ENCODE peak calls at places on chromosomes 2 and 18, in four cellular contexts. K is iris pigment epithelial cell, J is cardiac muscle cell, Z is lung. T is an unnamed sample.

GRCh38 chr18:44700652-44701051 is 20.0 kb downstream of the SETBP1 start:
- DNase-seq in Z (no peak), J (peak; percentile 44), K (peak; percentile 17), T (no peak)

GRCh38 chr18:79873449-79874110 is 75.8 kb downstream of the KCNG2 start:
- DNase-seq in Z (no peak), K (no peak), J (peak; percentile 13), T (no peak)

GRCh38 chr2:205848601-205849000 is 166.3 kb downstream of the NRP2 start:
- DNase-seq in J (no peak), K (peak; percentile 42), Z (no peak), T (no peak)

GRCh38 chr2:1427086-1427485 is 13.8 kb downstream of the TPO start:
- DNase-seq in J (no peak), Z (no peak), K (no peak), T (no peak)

GRCh38 chr18:53944721-53945120 is 279.7 kb downstream of the MBD2 start:
- DNase-seq in K (peak; percentile 3), J (no peak), Z (no peak), T (no peak)

GRCh38 chr18:10928971-10929373 is 220.4 kb downstream of the PIEZO2 start:
- DNase-seq in J (no peak), K (peak; percentile 86), Z (no peak), T (no peak)

GRCh38 chr2:169815849-169816248 is 8.9 kb downstream of the METTL5 start:
- DNase-seq in Z (no peak), K (peak; percentile 89), J (no peak), T (no peak)

GRCh38 chr18:9546468-9546867 is 67.9 kb downstream of the PPP4R1 start:
- DNase-seq in J (no peak), Z (no peak), K (no peak), T (no peak)

GRCh38 chr2:24489942-24490673 is 946 bp upstream of the NCOA1 start:
- DNase-seq in K (peak; percentile 39), Z (peak; percentile 33), J (peak; percentile 21), T (no peak)

GRCh38 chr2:134845028-134845427 is 6.6 kb downstream of the ACMSD start:
- DNase-seq in K (no peak), Z (no peak), J (no peak), T (no peak)

GRCh38 chr18:79583984-79584401 is 95.6 kb upstream of the CTDP1 start:
- DNase-seq in Z (no peak), K (no peak), J (no peak), T (no peak)

GRCh38 chr2:140949932-140950331 is 1180.9 kb downstream of the LRP1B start:
- DNase-seq in K (no peak), J (no peak), Z (no peak), T (no peak)

GRCh38 chr2:62704654-62705006 is 883 bp upstream of the EHBP1 start:
- DNase-seq in J (no peak), Z (no peak), K (no peak), T (no peak)

GRCh38 chr2:149573760-149574159 is 13.8 kb downstream of the MMADHC start:
- DNase-seq in Z (no peak), K (peak; percentile 21), J (no peak), T (no peak)

GRCh38 chr2:8253781-8254180 is 428.1 kb upstream of the ID2 start:
- DNase-seq in Z (no peak), K (no peak), J (no peak), T (no peak)

GRCh38 chr2:99430614-99431258 is 59.1 kb downstream of the REV1 start:
- DNase-seq in Z (no peak), K (peak; percentile 65), J (no peak), T (no peak)

GRCh38 chr2:80719607-80720006 is 415.1 kb upstream of the LRRTM1 start:
- DNase-seq in Z (no peak), J (no peak), K (no peak), T (no peak)

GRCh38 chr2:33238111-33238510 is 238.3 kb upstream of the RASGRP3 start:
- DNase-seq in K (peak; percentile 93), J (no peak), Z (no peak), T (no peak)

GRCh38 chr2:159773876-159774275 is 24.1 kb downstream of the CD302 start:
- DNase-seq in J (no peak), Z (no peak), K (no peak), T (no peak)

GRCh38 chr18:8424481-8424880 is 184.8 kb upstream of the RAB12 start:
- DNase-seq in Z (no peak), J (no peak), K (no peak), T (no peak)

GRCh38 chr2:199462167-199462976 is 4.6 kb upstream of the SATB2 start:
- DNase-seq in K (no peak), J (no peak), Z (no peak), T (peak; percentile 85)

GRCh38 chr2:214035091-214035852 is 375.6 kb upstream of the VWC2L start:
- DNase-seq in Z (no peak), K (no peak), J (no peak), T (no peak)

GRCh38 chr2:39632871-39633270 is 32.8 kb upstream of the TMEM178A start:
- DNase-seq in Z (no peak), J (no peak), K (peak; percentile 82), T (no peak)

GRCh38 chr2:71100195-71100964 is 29.6 kb downstream of the MCEE start:
- DNase-seq in J (peak; percentile 59), K (peak; percentile 76), Z (peak; percentile 46), T (no peak)

GRCh38 chr18:59383831-59384230 is 24.8 kb upstream of the LMAN1 start:
- DNase-seq in K (no peak), J (no peak), Z (no peak), T (no peak)

GRCh38 chr18:44507729-44508325 is 172.9 kb upstream of the SETBP1 start:
- DNase-seq in J (peak; percentile 37), Z (peak; percentile 29), K (no peak), T (no peak)

GRCh38 chr2:53787255-53787910 is 539 bp downstream of the ERLEC1 start:
- DNase-seq in J (peak; percentile 13), Z (no peak), K (peak; percentile 56), T (no peak)

GRCh38 chr2:72980535-72981217 is 63.4 kb downstream of the EMX1 start:
- DNase-seq in J (no peak), K (peak; percentile 21), Z (no peak), T (no peak)

GRCh38 chr2:121333231-121333630 is 48.2 kb upstream of the TFCP2L1 start:
- DNase-seq in Z (no peak), J (no peak), K (no peak), T (no peak)

GRCh38 chr2:161415041-161415440 is 1.1 kb upstream of the TBR1 start:
- DNase-seq in J (no peak), K (no peak), Z (no peak), T (no peak)

GRCh38 chr2:8080063-8080462 is 601.8 kb upstream of the ID2 start:
- DNase-seq in K (no peak), Z (no peak), J (no peak), T (no peak)

GRCh38 chr2:85049236-85049635 is 78.3 kb downstream of the KCMF1 start:
- DNase-seq in Z (no peak), K (no peak), J (no peak), T (no peak)

GRCh38 chr2:168456526-168457176 is 579 bp downstream of the CERS6 start:
- DNase-seq in J (peak; percentile 75), Z (peak; percentile 32), K (peak; percentile 42), T (no peak)

T was measured in esophagus muscularis mucosa.